ENCODE peak calls at places on chromosome 10, in five cellular contexts. One of them, this sample, is unnamed.

GRCh38 chr10:21670391-21670790 is 136.4 kb downstream of the MLLT10 start:
- DNase-seq in GM23338: no peak
- DNase-seq in OCI-LY7: peak; percentile 6
- DNase-seq in PC-9: no peak
- DNase-seq in breast epithelium: no peak
- DNase-seq in this sample: no peak

GRCh38 chr10:33795529-33795928 is 461.1 kb upstream of the NRP1 start:
- DNase-seq in GM23338: no peak
- DNase-seq in OCI-LY7: no peak
- DNase-seq in PC-9: no peak
- DNase-seq in breast epithelium: no peak
- DNase-seq in this sample: no peak

GRCh38 chr10:101008823-101009423 is 9.3 kb downstream of the LZTS2 start:
- DNase-seq in GM23338: no peak
- DNase-seq in OCI-LY7: no peak
- DNase-seq in PC-9: no peak
- DNase-seq in breast epithelium: peak; percentile 64
- DNase-seq in this sample: no peak

GRCh38 chr10:24039897-24040296 is 169.0 kb upstream of the KIAA1217 start:
- DNase-seq in GM23338: no peak
- DNase-seq in OCI-LY7: no peak
- DNase-seq in PC-9: no peak
- DNase-seq in breast epithelium: no peak
- DNase-seq in this sample: no peak

GRCh38 chr10:119473715-119474230 is 68.7 kb downstream of the RGS10 start:
- DNase-seq in GM23338: no peak
- DNase-seq in OCI-LY7: no peak
- DNase-seq in PC-9: no peak
- DNase-seq in breast epithelium: no peak
- DNase-seq in this sample: no peak

GRCh38 chr10:106467506-106467905 is 697.0 kb downstream of the SORCS1 start:
- DNase-seq in GM23338: peak; percentile 44
- DNase-seq in OCI-LY7: no peak
- DNase-seq in PC-9: no peak
- DNase-seq in breast epithelium: no peak
- DNase-seq in this sample: no peak

GRCh38 chr10:68561804-68562649 is 1.9 kb downstream of the TET1 start:
- DNase-seq in GM23338: peak; percentile 65
- DNase-seq in OCI-LY7: no peak
- DNase-seq in PC-9: no peak
- DNase-seq in breast epithelium: no peak
- DNase-seq in this sample: peak; percentile 53

GRCh38 chr10:91220194-91220953 is at the start of gene PCGF5:
- DNase-seq in GM23338: peak; percentile 90
- DNase-seq in OCI-LY7: peak; percentile 94
- DNase-seq in PC-9: peak; percentile 90
- DNase-seq in breast epithelium: peak; percentile 88
- DNase-seq in this sample: peak; percentile 91

GRCh38 chr10:68600041-68600778 is 40.1 kb downstream of the TET1 start:
- DNase-seq in GM23338: peak; percentile 95
- DNase-seq in OCI-LY7: peak; percentile 84
- DNase-seq in PC-9: peak; percentile 67
- DNase-seq in breast epithelium: peak; percentile 53
- DNase-seq in this sample: peak; percentile 96

GRCh38 chr10:80409121-80409520 is 770 bp downstream of the PRXL2A start:
- DNase-seq in GM23338: peak; percentile 15
- DNase-seq in OCI-LY7: no peak
- DNase-seq in PC-9: no peak
- DNase-seq in breast epithelium: no peak
- DNase-seq in this sample: no peak

GRCh38 chr10:32207544-32207943 is 139.4 kb downstream of the EPC1 start:
- DNase-seq in GM23338: peak; percentile 69
- DNase-seq in OCI-LY7: peak; percentile 48
- DNase-seq in PC-9: peak; percentile 46
- DNase-seq in breast epithelium: no peak
- DNase-seq in this sample: peak; percentile 76

GRCh38 chr10:42939237-42939636 is 137.6 kb upstream of the RET start:
- DNase-seq in GM23338: no peak
- DNase-seq in OCI-LY7: no peak
- DNase-seq in PC-9: no peak
- DNase-seq in breast epithelium: peak; percentile 12
- DNase-seq in this sample: no peak

GRCh38 chr10:31927597-31928530 is 767 bp downstream of the ARHGAP12 start:
- DNase-seq in GM23338: peak; percentile 79
- DNase-seq in OCI-LY7: peak; percentile 73
- DNase-seq in PC-9: peak; percentile 41
- DNase-seq in breast epithelium: peak; percentile 35
- DNase-seq in this sample: peak; percentile 78

GRCh38 chr10:12041766-12042408 is 722 bp downstream of the UPF2 start:
- DNase-seq in GM23338: peak; percentile 39
- DNase-seq in OCI-LY7: peak; percentile 75
- DNase-seq in PC-9: peak; percentile 10
- DNase-seq in breast epithelium: no peak
- DNase-seq in this sample: no peak

GRCh38 chr10:120607710-120608703 is 151.0 kb downstream of the PLPP4 start:
- DNase-seq in GM23338: no peak
- DNase-seq in OCI-LY7: no peak
- DNase-seq in PC-9: no peak
- DNase-seq in breast epithelium: no peak
- DNase-seq in this sample: no peak

GRCh38 chr10:89515031-89515841 is 20.2 kb downstream of the SLC16A12 start:
- DNase-seq in GM23338: peak; percentile 7
- DNase-seq in OCI-LY7: no peak
- DNase-seq in PC-9: no peak
- DNase-seq in breast epithelium: no peak
- DNase-seq in this sample: no peak

GRCh38 chr10:4820804-4821401 is 5.1 kb upstream of the AKR1E2 start:
- DNase-seq in GM23338: no peak
- DNase-seq in OCI-LY7: no peak
- DNase-seq in PC-9: no peak
- DNase-seq in breast epithelium: no peak
- DNase-seq in this sample: no peak

GRCh38 chr10:68792115-68792514 is 35.2 kb upstream of the STOX1 start:
- DNase-seq in GM23338: peak; percentile 11
- DNase-seq in OCI-LY7: peak; percentile 5
- DNase-seq in PC-9: no peak
- DNase-seq in breast epithelium: no peak
- DNase-seq in this sample: no peak

GRCh38 chr10:112832361-112832878 is 117.6 kb upstream of the TCF7L2 start:
- DNase-seq in GM23338: peak; percentile 96
- DNase-seq in OCI-LY7: no peak
- DNase-seq in PC-9: peak; percentile 43
- DNase-seq in breast epithelium: no peak
- DNase-seq in this sample: no peak

GRCh38 chr10:52662255-52662654 is 110.3 kb downstream of the MBL2 start:
- DNase-seq in GM23338: peak; percentile 7
- DNase-seq in OCI-LY7: no peak
- DNase-seq in PC-9: no peak
- DNase-seq in breast epithelium: no peak
- DNase-seq in this sample: no peak

GRCh38 chr10:5960070-5960972 is 17.0 kb downstream of the IL15RA start:
- DNase-seq in GM23338: no peak
- DNase-seq in OCI-LY7: no peak
- DNase-seq in PC-9: no peak
- DNase-seq in breast epithelium: no peak
- DNase-seq in this sample: no peak

GRCh38 chr10:92502296-92502695 is 71.6 kb downstream of the IDE start:
- DNase-seq in GM23338: no peak
- DNase-seq in OCI-LY7: no peak
- DNase-seq in PC-9: no peak
- DNase-seq in breast epithelium: no peak
- DNase-seq in this sample: no peak

GRCh38 chr10:92505044-92505443 is 68.8 kb downstream of the IDE start:
- DNase-seq in GM23338: no peak
- DNase-seq in OCI-LY7: no peak
- DNase-seq in PC-9: no peak
- DNase-seq in breast epithelium: no peak
- DNase-seq in this sample: no peak

GRCh38 chr10:92508866-92509265 is 65.0 kb downstream of the IDE start:
- DNase-seq in GM23338: no peak
- DNase-seq in OCI-LY7: no peak
- DNase-seq in PC-9: no peak
- DNase-seq in breast epithelium: no peak
- DNase-seq in this sample: no peak

DNA sequence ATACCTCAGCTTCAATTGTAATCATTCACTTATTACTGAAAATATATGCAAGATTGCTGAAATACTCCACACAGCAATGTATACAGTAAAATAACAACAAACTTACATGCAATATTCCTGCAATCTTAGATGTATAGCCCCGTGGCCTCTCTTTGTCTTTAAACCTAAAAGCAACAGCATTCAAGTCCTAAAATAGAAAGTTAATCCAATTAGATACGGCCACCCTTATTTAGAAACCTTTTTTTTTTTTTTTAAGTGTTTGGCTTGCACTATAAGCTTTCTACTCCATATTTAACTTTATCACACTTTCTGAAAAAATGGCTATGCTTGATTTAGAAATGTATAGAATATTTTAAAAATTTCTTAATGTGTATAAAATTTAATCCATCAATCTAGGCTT is 67.6 kb downstream of the IDE start:
- DNase-seq in GM23338: no peak
- DNase-seq in OCI-LY7: no peak
- DNase-seq in PC-9: no peak
- DNase-seq in breast epithelium: no peak
- DNase-seq in this sample: peak; percentile 16
- H3K36me3 ChIP-seq in GM23338: peaks cover 15% of the 10 kb centered on the region
- H3K36me3 ChIP-seq in OCI-LY7: peaks cover 34% of the 10 kb centered on the region
- H3K36me3 ChIP-seq in PC-9: no peaks in the 10 kb centered on the region
- H3K36me3 ChIP-seq in breast epithelium: peaks cover 6% of the 10 kb centered on the region
- H3K36me3 ChIP-seq in this sample: peaks cover 8% of the 10 kb centered on the region

GRCh38 chr10:109993551-109993950 is 14.2 kb upstream of the ADD3 start:
- DNase-seq in GM23338: no peak
- DNase-seq in OCI-LY7: no peak
- DNase-seq in PC-9: no peak
- DNase-seq in breast epithelium: no peak
- DNase-seq in this sample: no peak

GRCh38 chr10:109995178-109995577 is 12.6 kb upstream of the ADD3 start:
- DNase-seq in GM23338: no peak
- DNase-seq in OCI-LY7: no peak
- DNase-seq in PC-9: no peak
- DNase-seq in breast epithelium: no peak
- DNase-seq in this sample: no peak

GRCh38 chr10:109996766-109997171 is 11.0 kb upstream of the ADD3 start:
- DNase-seq in GM23338: no peak
- DNase-seq in OCI-LY7: no peak
- DNase-seq in PC-9: no peak
- DNase-seq in breast epithelium: no peak
- DNase-seq in this sample: peak; percentile 51

GRCh38 chr10:109996225-109996624 is 11.6 kb upstream of the ADD3 start:
- DNase-seq in GM23338: no peak
- DNase-seq in OCI-LY7: peak; percentile 23
- DNase-seq in PC-9: no peak
- DNase-seq in breast epithelium: no peak
- DNase-seq in this sample: no peak

GRCh38 chr10:109994711-109995110 is 13.1 kb upstream of the ADD3 start:
- DNase-seq in GM23338: no peak
- DNase-seq in OCI-LY7: no peak
- DNase-seq in PC-9: no peak
- DNase-seq in breast epithelium: no peak
- DNase-seq in this sample: no peak
- H3K4me1 ChIP-seq in GM23338: peaks cover 14% of the 10 kb centered on the region
- H3K4me1 ChIP-seq in OCI-LY7: peaks cover 23% of the 10 kb centered on the region
- H3K4me1 ChIP-seq in PC-9: no peaks in the 10 kb centered on the region
- H3K4me1 ChIP-seq in breast epithelium: no peaks in the 10 kb centered on the region
- H3K4me1 ChIP-seq in this sample: peaks cover 17% of the 10 kb centered on the region

DNA sequence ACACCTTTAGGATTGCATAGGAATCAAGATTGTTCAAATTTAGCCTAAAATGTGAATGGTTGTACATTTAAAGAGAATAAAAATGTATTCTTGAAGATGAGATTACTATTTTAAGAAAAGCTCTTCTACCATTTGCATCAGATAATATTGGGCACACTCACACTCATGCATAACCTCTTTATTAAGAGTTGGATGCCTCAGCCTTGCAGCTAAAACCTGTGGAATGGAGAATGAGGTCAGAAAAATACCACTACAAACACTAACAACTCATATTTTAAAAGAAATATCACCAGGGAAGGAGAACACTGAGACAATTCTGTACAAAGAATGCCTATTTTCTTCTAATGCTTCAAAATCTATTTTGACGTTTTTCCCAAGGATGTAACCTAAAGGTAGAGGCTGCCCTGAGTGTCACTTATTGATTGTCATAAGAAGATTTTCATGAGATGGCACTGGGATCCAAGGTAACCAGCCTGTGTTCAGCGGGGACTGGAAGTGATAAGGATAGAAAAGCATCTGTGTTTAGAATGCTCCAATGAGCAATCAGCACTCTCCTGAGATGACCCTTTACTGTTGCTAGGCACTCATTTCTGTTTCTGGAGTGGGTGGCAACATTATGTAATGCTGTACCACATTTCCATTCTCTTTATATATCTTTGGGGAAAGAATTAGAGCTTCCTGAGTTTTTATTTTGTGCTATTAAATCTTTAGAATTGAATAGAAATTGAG is 26.6 kb downstream of the REEP3 start:
- DNase-seq in GM23338: no peak
- DNase-seq in OCI-LY7: no peak
- DNase-seq in PC-9: no peak
- DNase-seq in breast epithelium: no peak
- DNase-seq in this sample: no peak
- H3K4me3 ChIP-seq in GM23338: no peak overlapping the region
- H3K4me3 ChIP-seq in OCI-LY7: no peak overlapping the region
- H3K4me3 ChIP-seq in PC-9: no peak overlapping the region
- H3K4me3 ChIP-seq in breast epithelium: no peak overlapping the region
- H3K4me3 ChIP-seq in this sample: no peak overlapping the region

GRCh38 chr10:71774916-71775702 is 1.8 kb upstream of the VSIR start:
- DNase-seq in GM23338: no peak
- DNase-seq in OCI-LY7: peak; percentile 53
- DNase-seq in PC-9: no peak
- DNase-seq in breast epithelium: no peak
- DNase-seq in this sample: no peak
- H3K36me3 ChIP-seq in GM23338: no peaks in the 10 kb centered on the region
- H3K36me3 ChIP-seq in OCI-LY7: no peaks in the 10 kb centered on the region
- H3K36me3 ChIP-seq in PC-9: no peaks in the 10 kb centered on the region
- H3K36me3 ChIP-seq in breast epithelium: no peaks in the 10 kb centered on the region
- H3K36me3 ChIP-seq in this sample: no peaks in the 10 kb centered on the region

DNA sequence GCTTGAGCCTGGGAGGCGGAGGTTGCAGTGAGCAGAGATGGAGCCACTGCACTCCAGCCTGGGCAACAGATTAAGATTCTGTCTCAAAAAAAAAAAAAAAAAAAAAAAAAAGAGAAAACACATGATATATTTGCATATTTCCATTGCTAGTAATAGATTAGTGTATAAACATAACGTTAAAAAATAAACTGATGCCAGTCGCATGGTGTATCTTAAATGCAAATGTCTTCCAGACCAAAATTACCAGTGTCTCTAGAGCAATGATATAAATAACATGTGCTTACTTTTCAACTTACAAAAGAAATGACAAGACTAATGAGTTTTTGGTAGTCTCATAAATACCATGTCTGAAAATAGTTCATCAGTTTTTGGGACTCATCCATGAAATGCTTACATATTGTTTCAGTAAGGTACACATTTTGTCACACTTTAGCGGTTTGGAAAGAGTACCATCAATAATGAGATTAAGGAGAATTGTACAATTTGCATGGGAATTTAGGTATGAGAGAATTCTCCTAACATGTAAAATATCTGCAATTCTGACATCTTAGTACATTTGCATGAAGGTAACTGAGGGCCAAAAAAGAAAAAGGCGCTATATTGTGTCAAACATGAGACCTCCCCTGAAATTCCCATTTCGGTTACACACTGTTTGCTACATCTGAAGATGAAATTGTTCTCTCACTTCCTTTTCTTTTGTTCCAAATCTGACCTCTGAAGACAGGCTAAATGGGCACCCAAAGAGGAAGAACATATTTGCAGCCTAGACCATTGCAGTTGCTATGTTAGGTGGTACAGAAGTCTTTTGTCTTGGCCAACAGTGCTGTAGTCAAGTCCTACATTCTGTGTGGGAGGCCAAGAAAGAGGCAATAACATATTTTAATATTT is 51.5 kb upstream of the PIP4K2A start:
- DNase-seq in GM23338: no peak
- DNase-seq in OCI-LY7: peak; percentile 76
- DNase-seq in PC-9: no peak
- DNase-seq in breast epithelium: no peak
- DNase-seq in this sample: no peak
- H3K4me1 ChIP-seq in GM23338: no peaks in the 10 kb centered on the region
- H3K4me1 ChIP-seq in OCI-LY7: peaks cover 27% of the 10 kb centered on the region
- H3K4me1 ChIP-seq in PC-9: no peaks in the 10 kb centered on the region
- H3K4me1 ChIP-seq in breast epithelium: no peaks in the 10 kb centered on the region
- H3K4me1 ChIP-seq in this sample: no peaks in the 10 kb centered on the region

This sample was measured in HAP-1.